ENCODE peak calls at places on chromosomes 11 and 22, in five cellular contexts. One of them, this sample, is unnamed.

GRCh38 chr22:38864361-38865191 is 7.4 kb downstream of the CBX6 start:
- DNase-seq in fibroblast of the aortic adventitia: peak; percentile 43
- DNase-seq in kidney glomerular epithelial cell: no peak
- DNase-seq in amygdala: no peak
- DNase-seq in iPS DF 6.9: no peak
- DNase-seq in this sample: no peak

GRCh38 chr11:119885861-119886567 is 157.0 kb upstream of the NECTIN1 start:
- DNase-seq in iPS DF 6.9: no peak
- DNase-seq in kidney glomerular epithelial cell: no peak
- DNase-seq in fibroblast of the aortic adventitia: no peak
- DNase-seq in amygdala: no peak
- DNase-seq in this sample: no peak

GRCh38 chr22:19823191-19823590 is 31.5 kb downstream of the GNB1L start:
- DNase-seq in fibroblast of the aortic adventitia: no peak
- DNase-seq in amygdala: no peak
- DNase-seq in kidney glomerular epithelial cell: no peak
- DNase-seq in iPS DF 6.9: no peak
- DNase-seq in this sample: no peak

GRCh38 chr11:118913411-118914125 is 12.2 kb downstream of the BCL9L start:
- DNase-seq in amygdala: no peak
- DNase-seq in fibroblast of the aortic adventitia: no peak
- DNase-seq in kidney glomerular epithelial cell: no peak
- DNase-seq in iPS DF 6.9: no peak
- DNase-seq in this sample: no peak

GRCh38 chr11:76621466-76621865 is 49.1 kb downstream of the LRRC32 start:
- DNase-seq in amygdala: no peak
- DNase-seq in kidney glomerular epithelial cell: no peak
- DNase-seq in iPS DF 6.9: no peak
- DNase-seq in fibroblast of the aortic adventitia: no peak
- DNase-seq in this sample: no peak

GRCh38 chr11:58914821-58915543 is 24.3 kb upstream of the GLYATL1 start:
- DNase-seq in amygdala: no peak
- DNase-seq in fibroblast of the aortic adventitia: peak; percentile 57
- DNase-seq in iPS DF 6.9: no peak
- DNase-seq in kidney glomerular epithelial cell: no peak
- DNase-seq in this sample: no peak

GRCh38 chr11:12100886-12101285 is 9.5 kb upstream of the MICAL2 start:
- DNase-seq in iPS DF 6.9: no peak
- DNase-seq in amygdala: peak; percentile 57
- DNase-seq in fibroblast of the aortic adventitia: peak; percentile 29
- DNase-seq in kidney glomerular epithelial cell: no peak
- DNase-seq in this sample: peak; percentile 63

GRCh38 chr11:76604652-76605241 is 65.8 kb downstream of the LRRC32 start:
- DNase-seq in amygdala: no peak
- DNase-seq in kidney glomerular epithelial cell: no peak
- DNase-seq in iPS DF 6.9: no peak
- DNase-seq in fibroblast of the aortic adventitia: peak; percentile 87
- DNase-seq in this sample: no peak

GRCh38 chr11:65947133-65947532 is 1.9 kb downstream of the TSGA10IP start:
- DNase-seq in kidney glomerular epithelial cell: no peak
- DNase-seq in iPS DF 6.9: no peak
- DNase-seq in amygdala: no peak
- DNase-seq in fibroblast of the aortic adventitia: no peak
- DNase-seq in this sample: no peak

GRCh38 chr11:74443071-74443864 is 24.1 kb downstream of the KCNE3 start:
- DNase-seq in fibroblast of the aortic adventitia: peak; percentile 10
- DNase-seq in amygdala: no peak
- DNase-seq in iPS DF 6.9: no peak
- DNase-seq in kidney glomerular epithelial cell: peak; percentile 65
- DNase-seq in this sample: no peak

GRCh38 chr11:84419576-84419975 is 1133.4 kb upstream of the CCDC90B start:
- DNase-seq in fibroblast of the aortic adventitia: no peak
- DNase-seq in amygdala: no peak
- DNase-seq in iPS DF 6.9: no peak
- DNase-seq in kidney glomerular epithelial cell: no peak
- DNase-seq in this sample: no peak

GRCh38 chr11:108122166-108122628 is 830 bp downstream of the ACAT1 start:
- DNase-seq in iPS DF 6.9: no peak
- DNase-seq in fibroblast of the aortic adventitia: peak; percentile 65
- DNase-seq in amygdala: no peak
- DNase-seq in kidney glomerular epithelial cell: peak; percentile 55
- DNase-seq in this sample: no peak

GRCh38 chr11:47711816-47712215 is 3.4 kb downstream of the AGBL2 start:
- DNase-seq in kidney glomerular epithelial cell: no peak
- DNase-seq in iPS DF 6.9: no peak
- DNase-seq in amygdala: no peak
- DNase-seq in fibroblast of the aortic adventitia: no peak
- DNase-seq in this sample: no peak

GRCh38 chr11:65084598-65085375 is 765 bp downstream of the ZFPL1 start:
- DNase-seq in iPS DF 6.9: no peak
- DNase-seq in fibroblast of the aortic adventitia: no peak
- DNase-seq in amygdala: no peak
- DNase-seq in kidney glomerular epithelial cell: no peak
- DNase-seq in this sample: no peak

GRCh38 chr11:97856666-97857065 is 1164.1 kb upstream of the CNTN5 start:
- DNase-seq in kidney glomerular epithelial cell: no peak
- DNase-seq in iPS DF 6.9: peak; percentile 47
- DNase-seq in amygdala: no peak
- DNase-seq in fibroblast of the aortic adventitia: no peak
- DNase-seq in this sample: no peak